ENCODE peak calls at places on chromosomes 5 and 9, in five cellular contexts. One of them, this sample, is unnamed.
A peak's percentile ranks its signal among the peaks of the same experiment; 100 is the strongest.

GRCh38 chr5:172305380-172305779 is 21.8 kb upstream of the UBTD2 start:
- DNase-seq in spleen: no peak
- DNase-seq in H1: no peak
- DNase-seq in body of pancreas: no peak
- DNase-seq in transverse colon: no peak
- DNase-seq in this sample: no peak

GRCh38 chr5:59158165-59158564 is 575.3 kb downstream of the RAB3C start:
- DNase-seq in spleen: no peak
- DNase-seq in H1: no peak
- DNase-seq in body of pancreas: no peak
- DNase-seq in transverse colon: no peak
- DNase-seq in this sample: no peak

GRCh38 chr9:591292-591691 is 250.2 kb upstream of the DMRT1 start:
- DNase-seq in spleen: no peak
- DNase-seq in H1: no peak
- DNase-seq in body of pancreas: peak; percentile 90
- DNase-seq in transverse colon: peak; percentile 82
- DNase-seq in this sample: peak; percentile 63

GRCh38 chr9:131803758-131804411 is 64.0 kb upstream of the RAPGEF1 start:
- DNase-seq in spleen: no peak
- DNase-seq in H1: no peak
- DNase-seq in body of pancreas: no peak
- DNase-seq in transverse colon: no peak
- DNase-seq in this sample: no peak

GRCh38 chr5:86447362-86447761 is 170.4 kb upstream of the COX7C start:
- DNase-seq in spleen: no peak
- DNase-seq in H1: no peak
- DNase-seq in body of pancreas: no peak
- DNase-seq in transverse colon: no peak
- DNase-seq in this sample: no peak

GRCh38 chr5:62260510-62260909 is 45.5 kb upstream of the KIF2A start:
- DNase-seq in spleen: no peak
- DNase-seq in H1: no peak
- DNase-seq in body of pancreas: no peak
- DNase-seq in transverse colon: no peak
- DNase-seq in this sample: no peak

GRCh38 chr5:154334406-154335041 is 111.3 kb upstream of the SAP30L start:
- DNase-seq in spleen: no peak
- DNase-seq in H1: no peak
- DNase-seq in body of pancreas: no peak
- DNase-seq in transverse colon: no peak
- DNase-seq in this sample: no peak

GRCh38 chr9:132637801-132638200 is 32.0 kb downstream of the DDX31 start:
- DNase-seq in spleen: no peak
- DNase-seq in H1: no peak
- DNase-seq in body of pancreas: no peak
- DNase-seq in transverse colon: no peak
- DNase-seq in this sample: no peak

GRCh38 chr9:90086076-90086475 is 481.3 kb downstream of the GADD45G start:
- DNase-seq in spleen: no peak
- DNase-seq in H1: no peak
- DNase-seq in body of pancreas: no peak
- DNase-seq in transverse colon: peak; percentile 21
- DNase-seq in this sample: no peak

GRCh38 chr9:121199921-121200320 is 1.7 kb downstream of the RAB14 start:
- DNase-seq in spleen: no peak
- DNase-seq in H1: no peak
- DNase-seq in body of pancreas: no peak
- DNase-seq in transverse colon: no peak
- DNase-seq in this sample: no peak

GRCh38 chr9:82783045-82783444 is 279.9 kb downstream of the RASEF start:
- DNase-seq in spleen: no peak
- DNase-seq in H1: no peak
- DNase-seq in body of pancreas: no peak
- DNase-seq in transverse colon: peak; percentile 18
- DNase-seq in this sample: no peak

GRCh38 chr9:107439991-107440456 is 49.5 kb downstream of the KLF4 start:
- DNase-seq in spleen: no peak
- DNase-seq in H1: no peak
- DNase-seq in body of pancreas: no peak
- DNase-seq in transverse colon: no peak
- DNase-seq in this sample: no peak

GRCh38 chr5:123916331-123917121 is 404.5 kb downstream of the CSNK1G3 start:
- DNase-seq in spleen: no peak
- DNase-seq in H1: no peak
- DNase-seq in body of pancreas: no peak
- DNase-seq in transverse colon: no peak
- DNase-seq in this sample: no peak

DNA sequence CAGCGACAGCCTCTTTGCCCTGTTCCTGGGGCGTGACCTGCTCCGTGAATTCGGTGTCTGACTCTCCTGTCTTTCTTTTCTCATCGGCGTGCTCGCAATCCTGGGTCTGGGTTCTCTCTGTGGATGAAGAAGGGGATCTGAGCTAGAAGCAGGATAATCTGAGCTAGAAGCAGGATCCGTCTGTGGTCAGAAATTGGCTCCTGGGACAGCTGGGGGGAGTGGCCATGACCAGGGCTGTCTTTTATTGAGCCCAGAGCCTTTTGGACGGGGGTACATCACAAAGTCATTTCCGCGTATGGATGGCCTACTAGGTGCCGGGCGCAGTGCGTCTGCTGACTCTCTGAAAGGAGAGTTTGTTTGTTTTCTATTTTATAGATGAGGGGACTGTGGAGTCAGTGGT is 150.2 kb upstream of the COL5A1 start:
- DNase-seq in spleen: peak; percentile 36
- DNase-seq in H1: no peak
- DNase-seq in body of pancreas: no peak
- DNase-seq in transverse colon: no peak
- DNase-seq in this sample: no peak
- H3K27ac ChIP-seq in spleen: no peak overlapping the region
- H3K27ac ChIP-seq in H1: no peak overlapping the region
- H3K27ac ChIP-seq in body of pancreas: no peak overlapping the region
- H3K27ac ChIP-seq in transverse colon: peak overlapping the region; percentile 33
- H3K27ac ChIP-seq in this sample: no peak overlapping the region

GRCh38 chr5:393846-394275 is 49.1 kb upstream of the EXOC3 start:
- DNase-seq in spleen: no peak
- DNase-seq in H1: no peak
- DNase-seq in body of pancreas: no peak
- DNase-seq in transverse colon: no peak
- DNase-seq in this sample: peak; percentile 11

GRCh38 chr5:389891-390290 is 53.1 kb upstream of the EXOC3 start:
- DNase-seq in spleen: no peak
- DNase-seq in H1: peak; percentile 42
- DNase-seq in body of pancreas: no peak
- DNase-seq in transverse colon: no peak
- DNase-seq in this sample: no peak

GRCh38 chr5:394671-395155 is 48.3 kb upstream of the EXOC3 start:
- DNase-seq in spleen: no peak
- DNase-seq in H1: peak; percentile 41
- DNase-seq in body of pancreas: no peak
- DNase-seq in transverse colon: no peak
- DNase-seq in this sample: no peak

GRCh38 chr5:390571-391491 is 52.1 kb upstream of the EXOC3 start:
- DNase-seq in spleen: no peak
- DNase-seq in H1: peak; percentile 45
- DNase-seq in body of pancreas: no peak
- DNase-seq in transverse colon: no peak
- DNase-seq in this sample: peak; percentile 7

GRCh38 chr5:392431-392988 is 50.5 kb upstream of the EXOC3 start:
- DNase-seq in spleen: peak; percentile 74
- DNase-seq in H1: peak; percentile 49
- DNase-seq in body of pancreas: no peak
- DNase-seq in transverse colon: no peak
- DNase-seq in this sample: peak; percentile 11
- H3K4me1 ChIP-seq in spleen: no peaks in the 10 kb centered on the region
- H3K4me1 ChIP-seq in H1: peaks cover 4% of the 10 kb centered on the region
- H3K4me1 ChIP-seq in body of pancreas: no peaks in the 10 kb centered on the region
- H3K4me1 ChIP-seq in transverse colon: no peaks in the 10 kb centered on the region
- H3K4me1 ChIP-seq in this sample: no peaks in the 10 kb centered on the region

DNA sequence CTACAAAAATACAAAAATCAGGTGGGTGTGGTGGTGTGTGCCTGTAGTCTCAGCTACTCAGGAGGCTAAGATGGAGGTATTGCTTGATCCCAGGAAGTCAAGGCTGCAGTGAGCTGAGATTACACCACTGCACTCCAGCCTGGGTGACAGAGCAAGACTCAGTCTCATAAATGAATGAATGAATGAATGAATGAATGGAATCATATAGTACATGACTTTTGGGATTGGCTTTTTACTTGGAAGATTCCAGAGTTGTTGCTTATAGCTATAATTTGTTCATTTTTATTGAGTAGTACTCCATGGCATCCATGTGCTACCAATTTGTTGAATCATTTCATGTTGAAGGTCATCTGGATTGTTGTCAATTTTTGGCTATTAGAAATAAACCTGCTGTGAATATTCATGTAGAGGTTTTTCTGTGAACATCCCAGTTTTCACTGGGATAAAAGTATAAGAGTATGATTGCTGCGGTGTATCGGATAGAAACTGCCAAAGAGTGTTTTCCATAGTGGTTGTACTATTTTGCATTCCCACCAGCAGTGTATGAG is 19.9 kb downstream of the ERBIN start:
- DNase-seq in spleen: no peak
- DNase-seq in H1: no peak
- DNase-seq in body of pancreas: no peak
- DNase-seq in transverse colon: no peak
- DNase-seq in this sample: no peak
- TF ChIP-seq POLR2A in spleen: no peak
- TF ChIP-seq POLR2A in H1: no peak
- TF ChIP-seq POLR2A in body of pancreas: no peak
- TF ChIP-seq POLR2A in transverse colon: no peak
- TF ChIP-seq POLR2A in this sample: no peak

GRCh38 chr5:138182808-138183207 is 3.9 kb downstream of the KIF20A start:
- DNase-seq in spleen: no peak
- DNase-seq in H1: no peak
- DNase-seq in body of pancreas: no peak
- DNase-seq in transverse colon: no peak
- DNase-seq in this sample: no peak

GRCh38 chr5:138188632-138189031 is 9.7 kb downstream of the KIF20A start:
- DNase-seq in spleen: no peak
- DNase-seq in H1: no peak
- DNase-seq in body of pancreas: no peak
- DNase-seq in transverse colon: no peak
- DNase-seq in this sample: no peak

GRCh38 chr5:138180841-138181240 is 1.9 kb downstream of the KIF20A start:
- DNase-seq in spleen: no peak
- DNase-seq in H1: no peak
- DNase-seq in body of pancreas: no peak
- DNase-seq in transverse colon: no peak
- DNase-seq in this sample: no peak

GRCh38 chr5:138180183-138180782 is 1.4 kb downstream of the KIF20A start:
- DNase-seq in spleen: no peak
- DNase-seq in H1: no peak
- DNase-seq in body of pancreas: no peak
- DNase-seq in transverse colon: no peak
- DNase-seq in this sample: no peak

DNA sequence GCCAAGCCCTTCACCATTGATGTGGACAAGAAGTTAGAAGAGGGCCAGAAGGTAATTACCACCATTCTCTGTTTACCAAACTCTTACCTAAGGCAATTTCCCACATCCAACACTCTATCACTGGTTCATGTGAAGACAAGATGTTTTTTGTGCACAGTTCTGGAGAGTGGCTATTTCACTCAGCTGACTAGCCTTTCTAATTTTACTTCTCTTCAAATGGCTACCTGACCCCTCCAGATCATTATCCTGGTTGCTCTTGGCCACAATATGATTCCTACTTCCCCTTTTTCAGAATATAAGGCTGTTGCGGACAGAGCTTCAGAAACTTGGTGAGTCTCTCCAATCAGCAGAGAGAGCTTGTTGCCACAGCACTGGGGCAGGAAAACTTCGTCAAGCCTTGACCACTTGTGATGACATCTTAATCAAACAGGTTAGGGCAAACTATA is 7.1 kb downstream of the KIF20A start:
- DNase-seq in spleen: no peak
- DNase-seq in H1: no peak
- DNase-seq in body of pancreas: no peak
- DNase-seq in transverse colon: no peak
- DNase-seq in this sample: no peak
- H3K27ac ChIP-seq in spleen: peak overlapping the region; percentile 14
- H3K27ac ChIP-seq in H1: no peak overlapping the region
- H3K27ac ChIP-seq in body of pancreas: no peak overlapping the region
- H3K27ac ChIP-seq in transverse colon: no peak overlapping the region
- H3K27ac ChIP-seq in this sample: no peak overlapping the region

GRCh38 chr5:111747336-111747735 is 9.7 kb downstream of the NREP start:
- DNase-seq in spleen: no peak
- DNase-seq in H1: no peak
- DNase-seq in body of pancreas: no peak
- DNase-seq in transverse colon: no peak
- DNase-seq in this sample: no peak
- H3K4me1 ChIP-seq in spleen: no peaks in the 10 kb centered on the region
- H3K4me1 ChIP-seq in H1: peaks cover 4% of the 10 kb centered on the region
- H3K4me1 ChIP-seq in body of pancreas: peaks cover 10% of the 10 kb centered on the region
- H3K4me1 ChIP-seq in transverse colon: peaks cover 14% of the 10 kb centered on the region
- H3K4me1 ChIP-seq in this sample: no peaks in the 10 kb centered on the region

GRCh38 chr5:126444137-126444536 is 20.9 kb downstream of the GRAMD2B start:
- DNase-seq in spleen: no peak
- DNase-seq in H1: no peak
- DNase-seq in body of pancreas: no peak
- DNase-seq in transverse colon: no peak
- DNase-seq in this sample: no peak
- TF ChIP-seq POLR2A in spleen: no peak
- TF ChIP-seq POLR2A in H1: no peak
- TF ChIP-seq POLR2A in body of pancreas: no peak
- TF ChIP-seq POLR2A in transverse colon: no peak
- TF ChIP-seq POLR2A in this sample: no peak

DNA sequence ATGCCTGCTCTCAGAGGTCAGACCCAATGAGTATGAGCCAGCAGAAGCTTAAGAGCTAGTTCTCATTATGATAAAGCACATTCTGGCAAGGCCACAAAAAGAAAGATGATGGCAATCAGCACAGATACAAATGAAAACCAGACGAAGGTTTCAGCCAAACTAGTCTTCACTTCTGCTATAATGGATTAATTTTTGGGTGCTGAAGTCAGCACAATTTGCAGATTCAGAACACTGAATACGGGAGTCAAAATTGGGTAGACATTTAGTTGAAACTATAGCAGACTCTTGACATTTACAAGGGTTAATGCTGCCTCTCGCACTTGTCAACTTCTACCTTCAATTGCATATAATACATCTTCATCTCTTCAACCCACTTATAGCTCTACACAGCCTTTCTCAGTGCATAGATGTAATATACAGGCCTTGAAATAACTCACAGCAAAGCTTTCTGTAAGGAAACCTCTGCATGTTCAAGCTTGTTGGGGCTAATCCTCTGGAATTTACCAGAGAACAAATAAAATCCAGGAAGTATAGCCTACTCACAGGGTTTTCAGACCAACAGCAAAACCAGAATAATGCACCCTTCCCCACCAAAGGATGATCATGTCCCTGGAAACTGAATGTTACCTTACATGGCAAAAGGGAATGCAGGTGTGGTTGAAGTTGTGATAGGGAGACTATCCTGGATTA is 77.1 kb downstream of the BAAT start:
- DNase-seq in spleen: no peak
- DNase-seq in H1: no peak
- DNase-seq in body of pancreas: no peak
- DNase-seq in transverse colon: no peak
- DNase-seq in this sample: no peak
- H3K27ac ChIP-seq in spleen: no peak overlapping the region
- H3K27ac ChIP-seq in H1: no peak overlapping the region
- H3K27ac ChIP-seq in body of pancreas: no peak overlapping the region
- H3K27ac ChIP-seq in transverse colon: no peak overlapping the region
- H3K27ac ChIP-seq in this sample: no peak overlapping the region

GRCh38 chr5:6763191-6763590 is 50.0 kb downstream of the TENT4A start:
- DNase-seq in spleen: no peak
- DNase-seq in H1: no peak
- DNase-seq in body of pancreas: no peak
- DNase-seq in transverse colon: no peak
- DNase-seq in this sample: no peak
- H3K4me1 ChIP-seq in spleen: no peaks in the 10 kb centered on the region
- H3K4me1 ChIP-seq in H1: no peaks in the 10 kb centered on the region
- H3K4me1 ChIP-seq in body of pancreas: peaks cover 16% of the 10 kb centered on the region
- H3K4me1 ChIP-seq in transverse colon: no peaks in the 10 kb centered on the region
- H3K4me1 ChIP-seq in this sample: no peaks in the 10 kb centered on the region

This sample was measured in testis.